ENCODE peak calls at places on chromosomes 2 and 18, in seven cellular contexts. E, I, Z, F, Q, R and W are unnamed samples.

GRCh38 chr2:119702918-119703401 is 24.0 kb downstream of the TMEM177 start:
- DNase-seq in E (peak), I (peak), Z (peak), F (peak), Q (peak), R (peak), W (peak)

GRCh38 chr2:25372405-25373268 is 30.9 kb upstream of the DNMT3A start:
- DNase-seq in E (no peak), I (no peak), Z (no peak), F (no peak), Q (no peak), R (no peak), W (no peak)

GRCh38 chr2:25388491-25388890 is 46.8 kb upstream of the DNMT3A start:
- DNase-seq in E (no peak), I (no peak), Z (no peak), F (no peak), Q (no peak), R (no peak), W (no peak)

GRCh38 chr2:120720746-120721145 is 14.9 kb upstream of the GLI2 start:
- DNase-seq in E (no peak), I (no peak), Z (no peak), F (no peak), Q (no peak), R (no peak), W (no peak)

GRCh38 chr2:177673602-177674595 is 281.3 kb downstream of the AGPS start:
- DNase-seq in E (no peak), I (no peak), Z (no peak), F (no peak), Q (no peak), R (no peak), W (no peak)

GRCh38 chr2:45839388-45840251 is 188.1 kb downstream of the PRKCE start:
- DNase-seq in E (no peak), I (no peak), Z (no peak), F (no peak), Q (peak), R (no peak), W (peak)

GRCh38 chr2:102114851-102115497 is 27.6 kb upstream of the IL1R1 start:
- DNase-seq in E (no peak), I (no peak), Z (peak), F (no peak), Q (peak), R (no peak), W (no peak)

GRCh38 chr18:74541703-74542555 is 7.6 kb downstream of the CNDP1 start:
- DNase-seq in E (no peak), I (no peak), Z (no peak), F (no peak), Q (no peak), R (no peak), W (no peak)

GRCh38 chr2:17539993-17540812 is at the start of gene VSNL1:
- DNase-seq in E (peak), I (peak), Z (peak), F (no peak), Q (peak), R (peak), W (peak)

GRCh38 chr2:233974530-233975071 is 57.4 kb downstream of the TRPM8 start:
- DNase-seq in E (no peak), I (no peak), Z (peak), F (no peak), Q (peak), R (peak), W (peak)

GRCh38 chr18:22221350-22221749 is 52.0 kb downstream of the GATA6 start:
- DNase-seq in E (no peak), I (no peak), Z (no peak), F (peak), Q (no peak), R (no peak), W (no peak)

GRCh38 chr2:236073246-236073645 is 94.9 kb downstream of the GBX2 start:
- DNase-seq in E (no peak), I (no peak), Z (no peak), F (no peak), Q (no peak), R (no peak), W (no peak)

GRCh38 chr18:7576685-7577084 is 9.6 kb downstream of the PTPRM start:
- DNase-seq in E (no peak), I (no peak), Z (no peak), F (no peak), Q (peak), R (peak), W (peak)

GRCh38 chr2:165857881-165858280 is 63.8 kb upstream of the GALNT3 start:
- DNase-seq in E (no peak), I (no peak), Z (no peak), F (no peak), Q (peak), R (peak), W (peak)

GRCh38 chr2:25251461-25252273 is 83.3 kb upstream of the POMC start:
- DNase-seq in E (peak), I (peak), Z (peak), F (peak), Q (peak), R (peak), W (peak)